ENCODE peak calls at places on chromosomes 16 and 17, in nine cellular contexts. M is transverse colon; I is heart left ventricle; H is fibroblast of lung; X is NT2/D1; P is Caco-2; U is CD8-positive, alpha-beta memory T cell; Z is CD8-positive, alpha-beta T cell; G is body of pancreas. D is an unnamed sample. For H3K27me3, the result is how much of the 10 kb centered on the place peaks cover.

GRCh38 chr16:86510465-86511261 is at the start of gene FOXF1:
- DNase-seq in M (no peak), I (no peak), H (peak), X (no peak), P (no peak), U (no peak), Z (no peak), G (no peak), D (no peak)

GRCh38 chr17:16214190-16215001 is 938 bp downstream of the NCOR1 start:
- DNase-seq in M (no peak), I (no peak), H (peak), X (no peak), P (no peak), U (no peak), Z (no peak), G (no peak), D (no peak)

GRCh38 chr17:38324141-38324540 is 19.6 kb downstream of the GPR179 start:
- DNase-seq in M (no peak), I (no peak), H (no peak), X (no peak), P (no peak), U (no peak), Z (no peak), G (no peak), D (no peak)

GRCh38 chr16:67699265-67699664 is 19.9 kb downstream of the GFOD2 start:
- DNase-seq in M (no peak), I (no peak), H (no peak), X (no peak), P (no peak), U (no peak), Z (no peak), G (no peak), D (no peak)

GRCh38 chr17:48556534-48557401 is 11.9 kb upstream of the HOXB2 start:
- DNase-seq in M (no peak), I (no peak), H (peak), X (no peak), P (no peak), U (no peak), Z (no peak), G (no peak), D (no peak)

GRCh38 chr17:70938311-70938710 is 769.0 kb downstream of the KCNJ2 start:
- DNase-seq in M (no peak), I (no peak), H (no peak), X (no peak), P (no peak), U (no peak), Z (no peak), G (no peak), D (no peak)

GRCh38 chr17:42248351-42249179 is 27.6 kb downstream of the STAT5B start:
- DNase-seq in M (peak), I (peak), H (peak), X (no peak), P (no peak), U (peak), Z (peak), G (peak), D (peak)

GRCh38 chr17:50684288-50684611 is 23.5 kb downstream of the ANKRD40 start:
- DNase-seq in M (no peak), I (no peak), H (no peak), X (no peak), P (no peak), U (no peak), Z (no peak), G (no peak), D (no peak)

GRCh38 chr17:61517843-61518606 is 65.8 kb downstream of the TBX4 start:
- DNase-seq in M (no peak), I (no peak), H (no peak), X (no peak), P (no peak), U (no peak), Z (no peak), G (no peak), D (no peak)

GRCh38 chr17:82216301-82217119 is 3.9 kb upstream of the CCDC57 start:
- DNase-seq in M (peak), I (peak), H (peak), X (no peak), P (no peak), U (peak), Z (peak), G (peak), D (peak)
- H3K4me3 ChIP-seq in M (no peak), I (no peak), H (no peak), X (no peak), P (no peak), U (no peak), Z (no peak), G (no peak), D (no peak)

GRCh38 chr17:33266116-33266515 is 27.0 kb downstream of the ASIC2 start:
- DNase-seq in M (no peak), I (no peak), H (peak), X (no peak), P (no peak), U (no peak), Z (no peak), G (no peak), D (no peak)
- H3K27me3 ChIP-seq in M (under half), I (under half), H (under half), X (under half), P (under half), U (under half), Z (under half), G (under half), D (under half)

GRCh38 chr17:2395258-2396170 is 5.3 kb downstream of the MNT start:
- DNase-seq in M (no peak), I (peak), H (peak), X (no peak), P (no peak), U (no peak), Z (no peak), G (no peak), D (no peak)
- H3K4me3 ChIP-seq in M (no peak), I (peak), H (peak), X (no peak), P (no peak), U (no peak), Z (no peak), G (no peak), D (no peak)

DNA sequence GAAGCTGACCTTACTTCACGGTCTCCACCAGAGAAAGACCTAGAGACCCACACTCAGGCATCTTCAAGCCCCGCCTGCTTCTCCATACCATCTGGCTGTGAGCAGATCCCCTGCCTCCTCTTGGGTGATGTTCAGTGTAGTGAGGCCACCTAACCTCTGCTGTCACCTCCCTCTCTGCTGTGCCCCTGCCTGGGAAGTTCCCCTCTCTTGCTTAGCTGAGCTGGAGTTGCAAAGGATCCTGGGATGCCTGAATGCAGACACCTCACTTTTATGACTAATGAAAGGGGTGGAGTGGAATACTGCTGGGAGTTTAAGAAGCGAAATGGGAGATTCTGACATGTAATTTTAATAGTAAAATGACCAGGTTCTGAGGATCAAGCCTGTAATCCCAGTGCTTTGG is 5.8 kb downstream of the IRX3 start:
- DNase-seq in M (no peak), I (no peak), H (peak), X (no peak), P (no peak), U (no peak), Z (no peak), G (no peak), D (no peak)
- H3K27me3 ChIP-seq in M (half or more), I (under half), H (under half), X (half or more), P (under half), U (under half), Z (under half), G (under half), D (under half)

GRCh38 chr17:6755731-6756184 is at the start of gene XAF1:
- DNase-seq in M (peak), I (peak), H (no peak), X (no peak), P (no peak), U (peak), Z (peak), G (no peak), D (no peak)

GRCh38 chr17:6756425-6757012 is 673 bp downstream of the XAF1 start:
- DNase-seq in M (no peak), I (no peak), H (no peak), X (no peak), P (no peak), U (no peak), Z (no peak), G (no peak), D (no peak)

GRCh38 chr17:6753565-6753964 is 2.3 kb upstream of the XAF1 start:
- DNase-seq in M (no peak), I (no peak), H (peak), X (no peak), P (no peak), U (no peak), Z (no peak), G (no peak), D (no peak)

GRCh38 chr17:6753006-6753445 is 2.8 kb upstream of the XAF1 start:
- DNase-seq in M (peak), I (peak), H (peak), X (no peak), P (no peak), U (peak), Z (peak), G (peak), D (no peak)

GRCh38 chr17:6755281-6755680 is 565 bp upstream of the XAF1 start:
- DNase-seq in M (peak), I (peak), H (no peak), X (no peak), P (no peak), U (no peak), Z (no peak), G (no peak), D (no peak)
- H3K4me3 ChIP-seq in M (peak), I (peak), H (peak), X (no peak), P (no peak), U (peak), Z (peak), G (no peak), D (peak)

GRCh38 chr17:46782250-46782953 is 36.1 kb downstream of the WNT3 start:
- DNase-seq in M (peak), I (no peak), H (no peak), X (no peak), P (peak), U (no peak), Z (no peak), G (peak), D (no peak)
- H3K27me3 ChIP-seq in M (under half), I (under half), H (under half), X (half or more), P (under half), U (under half), Z (under half), G (under half), D (under half)

GRCh38 chr17:77217566-77217965 is 76.8 kb downstream of the SEC14L1 start:
- DNase-seq in M (no peak), I (no peak), H (no peak), X (no peak), P (no peak), U (no peak), Z (no peak), G (no peak), D (no peak)

GRCh38 chr17:77215281-77215680 is 74.5 kb downstream of the SEC14L1 start:
- DNase-seq in M (no peak), I (no peak), H (no peak), X (no peak), P (no peak), U (no peak), Z (no peak), G (no peak), D (peak)

GRCh38 chr17:77217136-77217535 is 76.4 kb downstream of the SEC14L1 start:
- DNase-seq in M (no peak), I (no peak), H (no peak), X (no peak), P (no peak), U (no peak), Z (no peak), G (no peak), D (no peak)

GRCh38 chr17:77214743-77215142 is 74.0 kb downstream of the SEC14L1 start:
- DNase-seq in M (peak), I (peak), H (peak), X (peak), P (peak), U (no peak), Z (peak), G (peak), D (peak)

GRCh38 chr17:77216435-77216980 is 75.7 kb downstream of the SEC14L1 start:
- DNase-seq in M (no peak), I (no peak), H (no peak), X (no peak), P (no peak), U (no peak), Z (no peak), G (no peak), D (no peak)
- H3K4me3 ChIP-seq in M (no peak), I (no peak), H (no peak), X (no peak), P (no peak), U (no peak), Z (no peak), G (no peak), D (no peak)

DNA sequence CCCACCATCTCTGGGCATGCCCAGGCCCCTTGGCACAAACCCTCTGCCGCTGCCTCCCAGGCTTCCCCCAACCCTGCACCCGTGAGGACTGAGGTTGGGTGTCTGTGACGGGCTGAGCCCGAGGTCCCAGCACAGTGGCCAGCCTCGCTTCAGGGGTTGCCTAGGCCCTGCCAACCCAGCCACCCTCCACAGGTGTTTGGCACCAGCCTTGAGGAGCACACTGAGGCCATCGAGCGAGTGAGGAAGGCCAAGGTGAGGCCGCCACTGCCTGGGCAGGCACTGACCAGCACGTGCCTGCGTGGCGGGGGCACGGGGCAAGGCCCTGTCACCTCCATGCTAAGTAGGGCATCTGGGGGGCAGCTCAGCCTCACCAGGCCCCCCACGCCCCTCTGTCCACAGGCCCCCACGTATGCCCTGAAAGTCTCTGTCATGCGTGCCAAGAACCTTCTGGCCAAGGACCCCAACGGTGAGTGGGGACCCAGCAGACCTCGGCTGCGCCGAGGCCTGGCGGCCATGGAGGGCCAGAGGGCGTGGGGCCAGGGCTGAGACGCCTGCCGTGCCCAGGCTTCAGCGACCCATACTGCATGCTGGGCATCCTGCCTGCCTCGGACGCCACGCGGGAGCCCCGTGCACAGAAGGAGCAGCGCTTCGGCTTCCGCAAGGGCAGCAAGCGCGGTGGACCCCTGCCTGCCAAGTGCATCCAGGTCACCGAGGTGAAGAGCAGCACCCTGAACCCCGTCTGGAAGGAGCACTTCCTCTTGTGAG is 7.5 kb downstream of the BAIAP3 start:
- DNase-seq in M (no peak), I (no peak), H (no peak), X (no peak), P (no peak), U (no peak), Z (no peak), G (no peak), D (no peak)
- H3K27me3 ChIP-seq in M (under half), I (under half), H (under half), X (under half), P (under half), U (under half), Z (under half), G (under half), D (under half)